ENCODE peak calls at places on chromosomes 5 and 9, in five cellular contexts. One of them, this sample, is unnamed.

GRCh38 chr9:77750981-77751340 is 102.8 kb upstream of the GNA14 start:
- DNase-seq in BJ: no peak
- DNase-seq in gastrocnemius medialis: no peak
- DNase-seq in activated B cell treated with CpG ODN at 0.5 μM for 24 hours: no peak
- DNase-seq in osteoblast: no peak
- DNase-seq in this sample: no peak

GRCh38 chr5:170854550-170854949 is 7.3 kb upstream of the RANBP17 start:
- DNase-seq in gastrocnemius medialis: no peak
- DNase-seq in osteoblast: no peak
- DNase-seq in BJ: no peak
- DNase-seq in activated B cell treated with CpG ODN at 0.5 μM for 24 hours: no peak
- DNase-seq in this sample: no peak

GRCh38 chr5:177462021-177462670 is 11.3 kb downstream of the DBN1 start:
- DNase-seq in activated B cell treated with CpG ODN at 0.5 μM for 24 hours: no peak
- DNase-seq in osteoblast: no peak
- DNase-seq in BJ: no peak
- DNase-seq in gastrocnemius medialis: no peak
- DNase-seq in this sample: peak; percentile 87

GRCh38 chr9:102514541-102514940 is 480.6 kb upstream of the CYLC2 start:
- DNase-seq in gastrocnemius medialis: no peak
- DNase-seq in BJ: no peak
- DNase-seq in activated B cell treated with CpG ODN at 0.5 μM for 24 hours: no peak
- DNase-seq in osteoblast: no peak
- DNase-seq in this sample: no peak

GRCh38 chr5:10621837-10622236 is 58.0 kb downstream of the ANKRD33B start:
- DNase-seq in BJ: no peak
- DNase-seq in gastrocnemius medialis: no peak
- DNase-seq in activated B cell treated with CpG ODN at 0.5 μM for 24 hours: no peak
- DNase-seq in osteoblast: no peak
- DNase-seq in this sample: peak; percentile 70

GRCh38 chr9:3490957-3491356 is 34.8 kb downstream of the RFX3 start:
- DNase-seq in BJ: no peak
- DNase-seq in osteoblast: no peak
- DNase-seq in activated B cell treated with CpG ODN at 0.5 μM for 24 hours: no peak
- DNase-seq in gastrocnemius medialis: no peak
- DNase-seq in this sample: no peak

GRCh38 chr5:161548472-161549094 is 2.1 kb upstream of the GABRB2 start:
- DNase-seq in BJ: no peak
- DNase-seq in osteoblast: peak; percentile 50
- DNase-seq in gastrocnemius medialis: no peak
- DNase-seq in activated B cell treated with CpG ODN at 0.5 μM for 24 hours: no peak
- DNase-seq in this sample: no peak

GRCh38 chr5:167814828-167815227 is 476.6 kb upstream of the WWC1 start:
- DNase-seq in activated B cell treated with CpG ODN at 0.5 μM for 24 hours: no peak
- DNase-seq in osteoblast: peak; percentile 85
- DNase-seq in gastrocnemius medialis: no peak
- DNase-seq in BJ: peak; percentile 79
- DNase-seq in this sample: no peak

GRCh38 chr5:175032741-175033151 is 308.4 kb downstream of the MSX2 start:
- DNase-seq in gastrocnemius medialis: no peak
- DNase-seq in osteoblast: no peak
- DNase-seq in activated B cell treated with CpG ODN at 0.5 μM for 24 hours: no peak
- DNase-seq in BJ: no peak
- DNase-seq in this sample: no peak

GRCh38 chr5:103258957-103259704 is 568 bp downstream of the MACIR start:
- DNase-seq in osteoblast: peak; percentile 89
- DNase-seq in gastrocnemius medialis: peak; percentile 8
- DNase-seq in activated B cell treated with CpG ODN at 0.5 μM for 24 hours: peak; percentile 70
- DNase-seq in BJ: no peak
- DNase-seq in this sample: peak; percentile 47

GRCh38 chr5:153562189-153562588 is 71.7 kb downstream of the GRIA1 start:
- DNase-seq in BJ: peak; percentile 61
- DNase-seq in activated B cell treated with CpG ODN at 0.5 μM for 24 hours: no peak
- DNase-seq in osteoblast: peak; percentile 49
- DNase-seq in gastrocnemius medialis: no peak
- DNase-seq in this sample: no peak

GRCh38 chr5:125775896-125776295 is 647.3 kb upstream of the GRAMD2B start:
- DNase-seq in BJ: no peak
- DNase-seq in osteoblast: no peak
- DNase-seq in gastrocnemius medialis: no peak
- DNase-seq in activated B cell treated with CpG ODN at 0.5 μM for 24 hours: no peak
- DNase-seq in this sample: no peak

GRCh38 chr9:37700131-37700530 is 49.4 kb downstream of the FRMPD1 start:
- DNase-seq in gastrocnemius medialis: no peak
- DNase-seq in BJ: no peak
- DNase-seq in osteoblast: no peak
- DNase-seq in activated B cell treated with CpG ODN at 0.5 μM for 24 hours: no peak
- DNase-seq in this sample: no peak

GRCh38 chr5:129074903-129075302 is 19.6 kb upstream of the ISOC1 start:
- DNase-seq in osteoblast: no peak
- DNase-seq in activated B cell treated with CpG ODN at 0.5 μM for 24 hours: no peak
- DNase-seq in gastrocnemius medialis: no peak
- DNase-seq in BJ: no peak
- DNase-seq in this sample: no peak

GRCh38 chr5:147539053-147539452 is 29.2 kb upstream of the DPYSL3 start:
- DNase-seq in osteoblast: peak; percentile 63
- DNase-seq in activated B cell treated with CpG ODN at 0.5 μM for 24 hours: no peak
- DNase-seq in BJ: no peak
- DNase-seq in gastrocnemius medialis: no peak
- DNase-seq in this sample: no peak

GRCh38 chr5:40681351-40682311 is 1.9 kb downstream of the PTGER4 start:
- DNase-seq in osteoblast: peak; percentile 82
- DNase-seq in activated B cell treated with CpG ODN at 0.5 μM for 24 hours: peak; percentile 55
- DNase-seq in BJ: no peak
- DNase-seq in gastrocnemius medialis: no peak
- DNase-seq in this sample: peak; percentile 65

GRCh38 chr5:9112520-9113291 is 433.2 kb downstream of the SEMA5A start:
- DNase-seq in BJ: no peak
- DNase-seq in activated B cell treated with CpG ODN at 0.5 μM for 24 hours: no peak
- DNase-seq in gastrocnemius medialis: no peak
- DNase-seq in osteoblast: no peak
- DNase-seq in this sample: no peak

GRCh38 chr9:135419106-135419505 is 60.5 kb upstream of the PPP1R26 start:
- DNase-seq in activated B cell treated with CpG ODN at 0.5 μM for 24 hours: no peak
- DNase-seq in gastrocnemius medialis: no peak
- DNase-seq in osteoblast: no peak
- DNase-seq in BJ: no peak
- DNase-seq in this sample: no peak

GRCh38 chr9:93725382-93725781 is 149.0 kb downstream of the PHF2 start:
- DNase-seq in gastrocnemius medialis: no peak
- DNase-seq in BJ: no peak
- DNase-seq in activated B cell treated with CpG ODN at 0.5 μM for 24 hours: no peak
- DNase-seq in osteoblast: no peak
- DNase-seq in this sample: no peak

GRCh38 chr5:139246394-139246793 is 47.1 kb upstream of the MATR3 start:
- DNase-seq in gastrocnemius medialis: no peak
- DNase-seq in osteoblast: peak; percentile 93
- DNase-seq in BJ: no peak
- DNase-seq in activated B cell treated with CpG ODN at 0.5 μM for 24 hours: no peak
- DNase-seq in this sample: peak; percentile 82

GRCh38 chr9:77908293-77908692 is 123.3 kb downstream of the GNAQ start:
- DNase-seq in osteoblast: no peak
- DNase-seq in BJ: no peak
- DNase-seq in gastrocnemius medialis: no peak
- DNase-seq in activated B cell treated with CpG ODN at 0.5 μM for 24 hours: no peak
- DNase-seq in this sample: no peak

GRCh38 chr5:135303582-135304173 is 95.4 kb downstream of the MACROH2A1 start:
- DNase-seq in gastrocnemius medialis: no peak
- DNase-seq in osteoblast: no peak
- DNase-seq in activated B cell treated with CpG ODN at 0.5 μM for 24 hours: no peak
- DNase-seq in BJ: no peak
- DNase-seq in this sample: no peak

GRCh38 chr9:26955222-26955903 is 849 bp upstream of the IFT74 start:
- DNase-seq in BJ: no peak
- DNase-seq in gastrocnemius medialis: no peak
- DNase-seq in osteoblast: no peak
- DNase-seq in activated B cell treated with CpG ODN at 0.5 μM for 24 hours: no peak
- DNase-seq in this sample: no peak

GRCh38 chr5:52771343-52772039 is 16.2 kb upstream of the ITGA1 start:
- DNase-seq in BJ: no peak
- DNase-seq in osteoblast: no peak
- DNase-seq in activated B cell treated with CpG ODN at 0.5 μM for 24 hours: no peak
- DNase-seq in gastrocnemius medialis: no peak
- DNase-seq in this sample: no peak

GRCh38 chr5:72151646-72152045 is 44.4 kb downstream of the MAP1B start:
- DNase-seq in gastrocnemius medialis: no peak
- DNase-seq in activated B cell treated with CpG ODN at 0.5 μM for 24 hours: no peak
- DNase-seq in BJ: no peak
- DNase-seq in osteoblast: no peak
- DNase-seq in this sample: no peak

GRCh38 chr5:25060575-25060974 is 415.8 kb upstream of the CDH10 start:
- DNase-seq in BJ: no peak
- DNase-seq in osteoblast: no peak
- DNase-seq in activated B cell treated with CpG ODN at 0.5 μM for 24 hours: no peak
- DNase-seq in gastrocnemius medialis: no peak
- DNase-seq in this sample: no peak

GRCh38 chr9:6827370-6827949 is 69.7 kb downstream of the KDM4C start:
- DNase-seq in BJ: no peak
- DNase-seq in osteoblast: peak; percentile 70
- DNase-seq in gastrocnemius medialis: no peak
- DNase-seq in activated B cell treated with CpG ODN at 0.5 μM for 24 hours: no peak
- DNase-seq in this sample: no peak

GRCh38 chr9:23088932-23089364 is 642.3 kb downstream of the DMRTA1 start:
- DNase-seq in activated B cell treated with CpG ODN at 0.5 μM for 24 hours: no peak
- DNase-seq in gastrocnemius medialis: no peak
- DNase-seq in osteoblast: no peak
- DNase-seq in BJ: no peak
- DNase-seq in this sample: no peak
- TF ChIP-seq CTCF in activated B cell treated with CpG ODN at 0.5 μM for 24 hours: no peak
- TF ChIP-seq CTCF in gastrocnemius medialis: no peak
- TF ChIP-seq CTCF in osteoblast: peak; percentile 34
- TF ChIP-seq CTCF in BJ: no peak
- TF ChIP-seq CTCF in this sample: no peak

GRCh38 chr5:38401145-38401544 is 142.8 kb downstream of the EGFLAM start:
- DNase-seq in osteoblast: no peak
- DNase-seq in activated B cell treated with CpG ODN at 0.5 μM for 24 hours: no peak
- DNase-seq in gastrocnemius medialis: no peak
- DNase-seq in BJ: no peak
- DNase-seq in this sample: no peak

GRCh38 chr5:38408446-38409175 is 147.8 kb downstream of the LIFR start:
- DNase-seq in gastrocnemius medialis: no peak
- DNase-seq in BJ: no peak
- DNase-seq in activated B cell treated with CpG ODN at 0.5 μM for 24 hours: no peak
- DNase-seq in osteoblast: no peak
- DNase-seq in this sample: no peak

GRCh38 chr5:38404236-38404635 is 145.9 kb downstream of the EGFLAM start:
- DNase-seq in osteoblast: no peak
- DNase-seq in activated B cell treated with CpG ODN at 0.5 μM for 24 hours: no peak
- DNase-seq in gastrocnemius medialis: no peak
- DNase-seq in BJ: no peak
- DNase-seq in this sample: no peak

GRCh38 chr5:38403407-38403806 is 145.0 kb downstream of the EGFLAM start:
- DNase-seq in BJ: no peak
- DNase-seq in osteoblast: no peak
- DNase-seq in activated B cell treated with CpG ODN at 0.5 μM for 24 hours: no peak
- DNase-seq in gastrocnemius medialis: no peak
- DNase-seq in this sample: no peak

GRCh38 chr5:38404667-38405276 is 146.4 kb downstream of the EGFLAM start:
- DNase-seq in osteoblast: no peak
- DNase-seq in activated B cell treated with CpG ODN at 0.5 μM for 24 hours: no peak
- DNase-seq in BJ: no peak
- DNase-seq in gastrocnemius medialis: no peak
- DNase-seq in this sample: no peak
- TF ChIP-seq CTCF in osteoblast: no peak
- TF ChIP-seq CTCF in activated B cell treated with CpG ODN at 0.5 μM for 24 hours: no peak
- TF ChIP-seq CTCF in BJ: peak; percentile 21
- TF ChIP-seq CTCF in gastrocnemius medialis: peak; percentile 15
- TF ChIP-seq CTCF in this sample: no peak

GRCh38 chr5:149956685-149957084 is 3.9 kb upstream of the SLC26A2 start:
- DNase-seq in activated B cell treated with CpG ODN at 0.5 μM for 24 hours: no peak
- DNase-seq in gastrocnemius medialis: no peak
- DNase-seq in BJ: peak; percentile 85
- DNase-seq in osteoblast: no peak
- DNase-seq in this sample: no peak

GRCh38 chr5:149954798-149955197 is 5.8 kb upstream of the SLC26A2 start:
- DNase-seq in osteoblast: no peak
- DNase-seq in gastrocnemius medialis: no peak
- DNase-seq in activated B cell treated with CpG ODN at 0.5 μM for 24 hours: no peak
- DNase-seq in BJ: no peak
- DNase-seq in this sample: no peak

GRCh38 chr5:149946118-149946517 is 1.5 kb upstream of the PDE6A start:
- DNase-seq in activated B cell treated with CpG ODN at 0.5 μM for 24 hours: no peak
- DNase-seq in osteoblast: no peak
- DNase-seq in BJ: no peak
- DNase-seq in gastrocnemius medialis: no peak
- DNase-seq in this sample: no peak

GRCh38 chr5:149948988-149949387 is 4.4 kb upstream of the PDE6A start:
- DNase-seq in gastrocnemius medialis: no peak
- DNase-seq in BJ: no peak
- DNase-seq in activated B cell treated with CpG ODN at 0.5 μM for 24 hours: no peak
- DNase-seq in osteoblast: no peak
- DNase-seq in this sample: no peak

GRCh38 chr5:149951138-149951749 is 6.7 kb upstream of the PDE6A start:
- DNase-seq in BJ: no peak
- DNase-seq in osteoblast: no peak
- DNase-seq in gastrocnemius medialis: no peak
- DNase-seq in activated B cell treated with CpG ODN at 0.5 μM for 24 hours: no peak
- DNase-seq in this sample: no peak
- TF ChIP-seq CTCF in BJ: peak; percentile 14
- TF ChIP-seq CTCF in osteoblast: no peak
- TF ChIP-seq CTCF in gastrocnemius medialis: no peak
- TF ChIP-seq CTCF in activated B cell treated with CpG ODN at 0.5 μM for 24 hours: no peak
- TF ChIP-seq CTCF in this sample: peak; percentile 14

GRCh38 chr5:33472805-33473409 is 32.1 kb downstream of the TARS1 start:
- DNase-seq in gastrocnemius medialis: no peak
- DNase-seq in activated B cell treated with CpG ODN at 0.5 μM for 24 hours: no peak
- DNase-seq in BJ: no peak
- DNase-seq in osteoblast: no peak
- DNase-seq in this sample: no peak

GRCh38 chr5:33468811-33469435 is 28.2 kb downstream of the TARS1 start:
- DNase-seq in activated B cell treated with CpG ODN at 0.5 μM for 24 hours: no peak
- DNase-seq in osteoblast: peak; percentile 21
- DNase-seq in BJ: no peak
- DNase-seq in gastrocnemius medialis: no peak
- DNase-seq in this sample: no peak

GRCh38 chr5:33474931-33475499 is 34.2 kb downstream of the TARS1 start:
- DNase-seq in BJ: no peak
- DNase-seq in gastrocnemius medialis: no peak
- DNase-seq in activated B cell treated with CpG ODN at 0.5 μM for 24 hours: no peak
- DNase-seq in osteoblast: no peak
- DNase-seq in this sample: no peak

GRCh38 chr5:33474004-33474403 is 33.2 kb downstream of the TARS1 start:
- DNase-seq in activated B cell treated with CpG ODN at 0.5 μM for 24 hours: no peak
- DNase-seq in gastrocnemius medialis: no peak
- DNase-seq in BJ: no peak
- DNase-seq in osteoblast: no peak
- DNase-seq in this sample: no peak

DNA sequence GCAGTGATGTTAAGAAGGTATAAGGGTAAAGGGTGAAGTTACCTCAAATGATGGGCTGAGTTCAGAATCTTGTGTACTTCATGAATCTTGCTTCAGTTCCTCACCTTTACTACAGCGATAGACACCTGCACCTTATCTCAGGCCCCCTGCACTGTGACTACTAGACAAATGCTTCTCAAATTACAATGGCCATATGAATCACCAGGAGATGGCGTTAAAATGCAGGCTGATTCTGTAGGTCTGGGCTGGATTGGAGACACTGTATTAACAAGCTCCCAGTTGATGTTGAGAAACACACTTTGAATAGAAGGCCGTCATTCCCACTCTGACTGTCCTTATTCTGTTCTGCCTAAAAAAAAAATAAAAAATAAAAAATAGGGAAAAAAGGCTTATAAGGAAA is 29.8 kb downstream of the TARS1 start:
- DNase-seq in osteoblast: no peak
- DNase-seq in BJ: no peak
- DNase-seq in activated B cell treated with CpG ODN at 0.5 μM for 24 hours: no peak
- DNase-seq in gastrocnemius medialis: no peak
- DNase-seq in this sample: no peak
- TF ChIP-seq CTCF in osteoblast: peak; percentile 28
- TF ChIP-seq CTCF in BJ: no peak
- TF ChIP-seq CTCF in activated B cell treated with CpG ODN at 0.5 μM for 24 hours: no peak
- TF ChIP-seq CTCF in gastrocnemius medialis: no peak
- TF ChIP-seq CTCF in this sample: no peak

This sample was measured in CD14-positive monocyte.